ENCODE peak calls at places on chromosomes 3 and 15, in ten cellular contexts. A is CD8-positive, alpha-beta memory T cell; T is left ventricle myocardium inferior; G is astrocyte; I is aorta; F is uterus; O is RWPE2; D is upper lobe of left lung; R is body of pancreas; C is esophagus squamous epithelium. U is an unnamed sample. For H3K4me1 and H3K9me3, the result is how much of the 10 kb centered on the place peaks cover.

GRCh38 chr3:181329024-181329423 is 339.5 kb upstream of the DNAJC19 start:
- DNase-seq in G (no peak), C (no peak), O (no peak), F (no peak), A (no peak), I (no peak), D (no peak), R (no peak), T (no peak), U (no peak)

GRCh38 chr3:67601919-67602608 is 52.3 kb downstream of the SUCLG2 start:
- DNase-seq in D (no peak), O (no peak), F (no peak), I (no peak), C (no peak), G (peak), A (no peak), T (no peak), R (no peak), U (no peak)

GRCh38 chr3:126152931-126153694 is 27.3 kb downstream of the ALDH1L1 start:
- DNase-seq in I (no peak), R (no peak), T (no peak), O (no peak), D (no peak), A (no peak), G (no peak), F (no peak), C (no peak), U (no peak)

GRCh38 chr3:165464736-165465135 is 268.6 kb upstream of the SLITRK3 start:
- DNase-seq in G (peak), C (no peak), A (no peak), R (no peak), F (no peak), I (no peak), T (no peak), D (no peak), O (no peak), U (no peak)

GRCh38 chr3:168093790-168094189 is 1.9 kb downstream of the GOLIM4 start:
- DNase-seq in D (no peak), T (no peak), F (no peak), R (no peak), G (no peak), A (no peak), C (no peak), O (no peak), I (no peak), U (no peak)

GRCh38 chr3:143808999-143809700 is 39.1 kb downstream of the SLC9A9 start:
- DNase-seq in G (peak), T (no peak), O (no peak), F (no peak), A (no peak), R (no peak), C (no peak), D (no peak), I (no peak), U (no peak)

GRCh38 chr3:42367903-42368302 is 42.5 kb downstream of the LYZL4 start:
- DNase-seq in T (no peak), C (no peak), R (no peak), A (no peak), F (no peak), G (no peak), O (no peak), I (no peak), D (no peak), U (no peak)

GRCh38 chr15:48559270-48559669 is 86.2 kb downstream of the FBN1 start:
- DNase-seq in A (no peak), R (no peak), G (peak), C (no peak), D (no peak), T (peak), I (no peak), F (peak), O (no peak), U (no peak)

GRCh38 chr3:105606052-105606451 is 239.3 kb downstream of the ALCAM start:
- DNase-seq in O (no peak), C (no peak), R (no peak), T (no peak), F (no peak), G (peak), D (no peak), A (no peak), I (no peak), U (no peak)

GRCh38 chr3:45143673-45144670 is 2.2 kb downstream of the CDCP1 start:
- DNase-seq in C (no peak), D (no peak), T (no peak), O (no peak), I (no peak), G (peak), R (no peak), A (no peak), F (no peak), U (no peak)

GRCh38 chr15:31396881-31397560 is 70.4 kb downstream of the KLF13 start:
- DNase-seq in C (peak), T (peak), G (peak), A (no peak), R (peak), I (peak), D (peak), O (peak), F (peak), U (peak)

GRCh38 chr3:72004749-72005292 is 219.9 kb upstream of the PROK2 start:
- DNase-seq in I (no peak), O (no peak), D (no peak), R (no peak), C (no peak), A (no peak), T (no peak), G (peak), F (peak), U (no peak)

GRCh38 chr15:90126457-90127435 is 24.5 kb upstream of the IDH2 start:
- DNase-seq in I (no peak), A (no peak), R (peak), F (no peak), C (no peak), T (peak), G (no peak), D (peak), O (no peak), U (peak)

GRCh38 chr3:15354485-15354884 is 22.1 kb upstream of the SH3BP5 start:
- DNase-seq in T (no peak), A (no peak), C (no peak), G (no peak), F (no peak), D (no peak), O (no peak), R (no peak), I (no peak), U (no peak)

GRCh38 chr3:187025254-187025655 is 94.9 kb downstream of the ST6GAL1 start:
- DNase-seq in D (no peak), F (no peak), A (no peak), I (no peak), R (no peak), O (no peak), T (no peak), G (no peak), C (no peak), U (no peak)

GRCh38 chr15:38176155-38176554 is 76.5 kb upstream of the SPRED1 start:
- DNase-seq in R (no peak), F (no peak), C (no peak), I (no peak), T (no peak), D (no peak), A (no peak), O (no peak), G (peak), U (no peak)

GRCh38 chr3:126126292-126126691 is 42.4 kb upstream of the SLC41A3 start:
- DNase-seq in A (no peak), R (peak), F (peak), T (no peak), O (no peak), D (peak), G (no peak), I (peak), C (no peak), U (peak)

GRCh38 chr15:29081781-29082180 is 187.8 kb downstream of the NSMCE3 start:
- DNase-seq in T (no peak), C (no peak), G (no peak), R (no peak), D (no peak), O (peak), A (no peak), I (no peak), F (no peak), U (no peak)

GRCh38 chr15:43795997-43796396 is 3.9 kb downstream of the SERF2 start:
- DNase-seq in I (no peak), C (no peak), D (no peak), G (no peak), O (no peak), F (no peak), R (no peak), T (no peak), A (no peak), U (no peak)

GRCh38 chr3:42578054-42578453 is 3.7 kb downstream of the SEC22C start:
- DNase-seq in F (no peak), I (no peak), C (no peak), O (no peak), G (no peak), T (no peak), A (no peak), R (no peak), D (no peak), U (no peak)

GRCh38 chr15:41892621-41893421 is 1.0 kb downstream of the SPTBN5 start:
- DNase-seq in C (no peak), O (peak), I (no peak), F (no peak), T (peak), D (peak), G (no peak), R (peak), A (no peak), U (peak)

GRCh38 chr3:47421741-47422649 is 41.2 kb downstream of the PTPN23 start:
- DNase-seq in T (peak), A (no peak), G (peak), C (no peak), D (peak), F (no peak), R (peak), I (no peak), O (no peak), U (peak)

GRCh38 chr3:188152660-188153497 is 1.1 kb upstream of the LPP start:
- DNase-seq in O (no peak), G (peak), D (peak), C (no peak), R (peak), T (no peak), I (peak), F (peak), A (no peak), U (peak)
- H3K4me1 ChIP-seq in O (under half), G (under half), D (under half), C (under half), R (under half), T (half or more), I (under half), F (under half), A (under half), U (under half)

DNA sequence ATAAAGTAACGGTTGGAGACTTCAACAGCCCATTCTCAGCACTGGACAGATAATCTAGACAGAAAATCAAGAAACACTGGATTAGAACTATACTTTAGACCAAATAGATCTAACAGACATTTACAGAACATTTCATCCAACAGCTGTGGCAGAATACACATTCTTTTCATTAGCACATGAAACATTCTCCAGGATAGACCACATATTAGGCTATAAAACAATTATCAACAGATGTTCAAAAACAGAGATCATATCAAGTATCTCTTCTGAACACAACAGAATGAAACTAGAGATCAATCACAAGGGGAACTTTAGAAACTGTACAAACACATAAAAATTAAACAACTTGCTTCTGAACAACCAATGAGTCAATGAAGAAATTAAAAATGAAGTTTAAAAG is 133.3 kb downstream of the ADAM10 start:
- DNase-seq in O (no peak), I (no peak), D (no peak), T (no peak), C (no peak), A (no peak), F (no peak), R (no peak), G (no peak), U (no peak)
- H3K9me3 ChIP-seq in O (under half), I (under half), D (under half), T (half or more), C (under half), A (under half), F (under half), R (under half), G (under half), U (under half)

GRCh38 chr3:190116551-190117067 is 4.1 kb downstream of the P3H2 start:
- DNase-seq in R (no peak), O (no peak), D (no peak), T (no peak), G (peak), I (no peak), A (no peak), C (no peak), F (no peak), U (no peak)

GRCh38 chr3:190121061-190121765 is 516 bp upstream of the P3H2 start:
- DNase-seq in A (no peak), F (no peak), R (no peak), O (no peak), C (no peak), T (no peak), D (no peak), G (no peak), I (no peak), U (no peak)

GRCh38 chr3:190119734-190120133 is 963 bp downstream of the P3H2 start:
- DNase-seq in T (no peak), G (no peak), O (no peak), R (no peak), C (no peak), F (no peak), I (no peak), D (no peak), A (no peak), U (no peak)

GRCh38 chr3:190120161-190121060 is at the start of gene P3H2:
- DNase-seq in G (peak), D (peak), A (no peak), R (peak), I (peak), F (peak), T (peak), C (no peak), O (peak), U (peak)

GRCh38 chr3:190117995-190118394 is 2.7 kb downstream of the P3H2 start:
- DNase-seq in C (no peak), I (no peak), F (no peak), D (no peak), T (no peak), R (no peak), G (peak), O (no peak), A (no peak), U (no peak)
- H3K4me3 ChIP-seq in C (no peak), I (no peak), F (no peak), D (no peak), T (no peak), R (no peak), G (peak), O (no peak), A (no peak), U (no peak)

DNA sequence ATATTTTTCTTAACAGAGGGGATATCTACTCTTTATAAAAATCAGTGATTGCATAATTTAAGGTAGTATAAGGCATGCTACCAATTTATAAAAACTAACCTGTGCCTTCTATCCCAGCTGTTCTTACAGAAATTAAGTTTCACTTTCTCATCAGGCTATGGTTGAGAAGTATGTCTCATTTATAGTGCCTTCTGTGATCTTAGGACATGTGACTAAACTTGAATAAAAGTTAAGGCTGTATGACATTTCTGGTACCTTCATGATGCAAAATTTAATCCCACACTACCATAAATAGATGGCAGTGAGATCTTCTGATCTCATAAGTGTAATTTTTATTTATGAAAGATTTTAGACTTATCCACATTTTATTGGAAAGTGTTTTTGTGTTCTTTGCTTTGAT is 12.6 kb downstream of the TIPARP start:
- DNase-seq in O (no peak), C (no peak), D (no peak), F (no peak), R (no peak), T (no peak), I (no peak), G (no peak), A (no peak), U (no peak)
- H3K4me1 ChIP-seq in O (half or more), C (half or more), D (half or more), F (under half), R (half or more), T (half or more), I (under half), G (under half), A (half or more), U (half or more)

GRCh38 chr15:27589782-27590181 is 509.3 kb downstream of the OCA2 start:
- DNase-seq in G (no peak), T (no peak), O (no peak), R (no peak), I (no peak), D (no peak), C (no peak), F (no peak), A (no peak), U (no peak)
- H3K9me3 ChIP-seq in G (under half), T (under half), O (under half), R (under half), I (under half), D (under half), C (under half), F (under half), A (under half), U (under half)

GRCh38 chr3:40186508-40186907 is 123.0 kb upstream of the EIF1B start:
- DNase-seq in D (no peak), C (no peak), O (no peak), A (no peak), F (no peak), I (no peak), T (no peak), G (no peak), R (peak), U (no peak)

GRCh38 chr3:40181182-40181581 is 128.3 kb upstream of the EIF1B start:
- DNase-seq in G (no peak), R (no peak), I (no peak), O (no peak), C (no peak), A (no peak), T (no peak), D (no peak), F (no peak), U (no peak)

GRCh38 chr3:40189118-40189517 is 120.4 kb upstream of the EIF1B start:
- DNase-seq in R (no peak), A (no peak), I (no peak), T (no peak), D (no peak), G (no peak), O (no peak), F (no peak), C (no peak), U (no peak)

GRCh38 chr3:40187945-40188344 is 121.6 kb upstream of the EIF1B start:
- DNase-seq in A (no peak), C (no peak), O (no peak), I (no peak), R (no peak), D (no peak), T (no peak), F (no peak), G (no peak), U (no peak)

GRCh38 chr3:40185029-40185695 is 124.3 kb upstream of the EIF1B start:
- DNase-seq in G (no peak), R (no peak), D (no peak), F (no peak), T (no peak), A (no peak), C (no peak), O (no peak), I (no peak), U (no peak)
- H3K4me3 ChIP-seq in G (no peak), R (no peak), D (no peak), F (no peak), T (no peak), A (no peak), C (no peak), O (no peak), I (no peak), U (no peak)

U was measured in heart right ventricle.